ENCODE peak calls at places on chromosome 11, in seven cellular contexts. N is GM13977, R is NCI-H510A treated with DMSO at 0.1 percent for 48 hours, E is posterior vena cava, I is EL, L is activated gamma-delta T cell, Q is astrocyte of the hippocampus. G is an unnamed sample.

GRCh38 chr11:69157156-69157821 is 1.6 kb downstream of the SMIM38 start:
- DNase-seq in E (peak; percentile 88), I (peak; percentile 68), R (no peak), N (peak; percentile 84), L (no peak), Q (peak; percentile 85), G (peak; percentile 44)

GRCh38 chr11:119093951-119094815 is 7.5 kb downstream of the DPAGT1 start:
- DNase-seq in L (peak; percentile 47), R (peak; percentile 14), E (peak; percentile 84), N (peak; percentile 42), Q (peak; percentile 69), I (peak; percentile 40), G (peak; percentile 64)

GRCh38 chr11:124916370-124916710 is 2.7 kb upstream of the HEPN1 start:
- DNase-seq in L (no peak), Q (no peak), I (no peak), E (no peak), R (no peak), N (no peak), G (no peak)

GRCh38 chr11:57763568-57763967 is 2.0 kb downstream of the CTNND1 start:
- DNase-seq in R (peak; percentile 8), I (peak; percentile 58), N (no peak), E (no peak), Q (peak; percentile 67), L (no peak), G (no peak)

GRCh38 chr11:34451053-34451452 is 12.3 kb downstream of the CAT start:
- DNase-seq in N (no peak), Q (no peak), L (no peak), I (no peak), E (no peak), R (no peak), G (no peak)

GRCh38 chr11:64745523-64746328 is 1.8 kb upstream of the RASGRP2 start:
- DNase-seq in L (peak; percentile 58), N (peak; percentile 89), I (peak; percentile 59), R (no peak), E (peak; percentile 97), Q (peak; percentile 70), G (peak; percentile 68)

GRCh38 chr11:66491315-66491935 is 11.2 kb downstream of the DPP3 start:
- DNase-seq in E (no peak), L (no peak), R (no peak), N (no peak), I (no peak), Q (no peak), G (no peak)

GRCh38 chr11:69598147-69598546 is 42.8 kb upstream of the CCND1 start:
- DNase-seq in Q (no peak), R (no peak), E (no peak), L (no peak), N (no peak), I (peak; percentile 38), G (no peak)

GRCh38 chr11:32435511-32435946 is at the start of gene WT1:
- DNase-seq in R (no peak), N (no peak), L (no peak), E (no peak), I (no peak), Q (no peak), G (no peak)

GRCh38 chr11:32893947-32894827 is 1.6 kb downstream of the QSER1 start:
- DNase-seq in R (peak; percentile 77), I (peak; percentile 83), L (no peak), E (no peak), N (peak; percentile 66), Q (peak; percentile 85), G (no peak)

GRCh38 chr11:114171257-114172054 is 111.9 kb downstream of the ZBTB16 start:
- DNase-seq in I (no peak), Q (peak; percentile 31), N (no peak), R (no peak), E (peak; percentile 97), L (no peak), G (no peak)

GRCh38 chr11:67179892-67180490 is 60.9 kb downstream of the KDM2A start:
- DNase-seq in R (no peak), N (no peak), I (peak; percentile 12), Q (peak; percentile 38), L (no peak), E (no peak), G (no peak)

GRCh38 chr11:1640076-1640946 is 10.7 kb downstream of the KRTAP5-5 start:
- DNase-seq in L (no peak), R (no peak), E (no peak), Q (peak; percentile 53), I (peak; percentile 24), N (peak; percentile 75), G (peak; percentile 57)

GRCh38 chr11:19701421-19701820 is 11.2 kb upstream of the NAV2 start:
- DNase-seq in E (no peak), R (no peak), Q (no peak), L (no peak), I (no peak), N (no peak), G (no peak)

GRCh38 chr11:33682446-33682845 is 18.2 kb downstream of the C11orf91 start:
- DNase-seq in Q (no peak), L (no peak), I (peak; percentile 42), N (no peak), R (no peak), E (no peak), G (no peak)

GRCh38 chr11:36073411-36074203 is 129.7 kb downstream of the LDLRAD3 start:
- DNase-seq in N (no peak), I (peak; percentile 75), L (no peak), E (no peak), R (no peak), Q (peak; percentile 61), G (no peak)

GRCh38 chr11:46006418-46007070 is 84.1 kb downstream of the LARGE2 start:
- DNase-seq in E (no peak), I (peak; percentile 69), Q (peak; percentile 84), L (no peak), R (peak; percentile 33), N (peak; percentile 70), G (no peak)

GRCh38 chr11:76672431-76673163 is 2.0 kb upstream of the LRRC32 start:
- DNase-seq in I (no peak), L (no peak), E (no peak), N (peak; percentile 77), R (no peak), Q (no peak), G (peak; percentile 88)

GRCh38 chr11:91857194-91857593 is 367.4 kb upstream of the FAT3 start:
- DNase-seq in R (no peak), L (no peak), N (no peak), Q (no peak), E (no peak), I (no peak), G (no peak)

GRCh38 chr11:1987024-1987423 is 10.6 kb downstream of the H19 start:
- DNase-seq in E (no peak), L (no peak), N (no peak), I (no peak), R (no peak), Q (no peak), G (no peak)

GRCh38 chr11:9053631-9054030 is 37.8 kb downstream of the SCUBE2 start:
- DNase-seq in N (no peak), Q (peak; percentile 36), E (no peak), R (no peak), I (peak; percentile 79), L (no peak), G (no peak)

GRCh38 chr11:5196067-5196466 is 4.4 kb downstream of the OR51V1 start:
- DNase-seq in Q (no peak), L (no peak), E (no peak), N (no peak), R (no peak), I (no peak), G (no peak)

GRCh38 chr11:130212431-130212961 is 52.9 kb downstream of the ST14 start:
- DNase-seq in R (no peak), E (peak; percentile 51), Q (no peak), N (peak; percentile 39), L (no peak), I (no peak), G (peak; percentile 55)

GRCh38 chr11:124339671-124340447 is 19.9 kb upstream of the OR8D2 start:
- DNase-seq in I (no peak), L (no peak), R (no peak), N (no peak), E (no peak), Q (no peak), G (no peak)

GRCh38 chr11:115778928-115779650 is 274.9 kb upstream of the CADM1 start:
- DNase-seq in Q (peak; percentile 28), N (peak; percentile 30), R (no peak), E (no peak), I (no peak), L (no peak), G (no peak)

GRCh38 chr11:122748968-122749687 is 89.2 kb upstream of the CRTAM start:
- DNase-seq in I (peak; percentile 95), Q (peak; percentile 81), L (no peak), E (no peak), R (no peak), N (peak; percentile 74), G (peak; percentile 81)

GRCh38 chr11:134562941-134563471 is 151.0 kb upstream of the B3GAT1 start:
- DNase-seq in N (no peak), L (no peak), I (no peak), Q (no peak), R (no peak), E (no peak), G (no peak)

GRCh38 chr11:134229131-134229790 is 4.8 kb downstream of the VPS26B start:
- DNase-seq in N (no peak), R (no peak), Q (peak; percentile 5), L (no peak), I (peak; percentile 49), E (no peak), G (no peak)

GRCh38 chr11:125069796-125070195 is 6.7 kb downstream of the SLC37A2 start:
- DNase-seq in Q (no peak), E (no peak), I (peak; percentile 69), R (no peak), L (no peak), N (no peak), G (no peak)

GRCh38 chr11:45843158-45843924 is 3.9 kb upstream of the CRY2 start:
- DNase-seq in L (peak; percentile 65), N (peak; percentile 84), I (peak; percentile 81), R (peak; percentile 44), E (peak; percentile 96), Q (peak; percentile 95), G (peak; percentile 92)

GRCh38 chr11:20070459-20070858 is 89.8 kb downstream of the DBX1 start:
- DNase-seq in I (no peak), L (no peak), E (no peak), N (no peak), Q (peak; percentile 82), R (peak; percentile 93), G (no peak)

GRCh38 chr11:47725445-47726442 is 10.6 kb upstream of the AGBL2 start:
- DNase-seq in E (no peak), L (no peak), R (no peak), Q (no peak), N (no peak), I (no peak), G (no peak)

GRCh38 chr11:117221775-117222517 is 9.9 kb downstream of the PCSK7 start:
- DNase-seq in L (no peak), I (peak; percentile 45), N (no peak), R (peak; percentile 78), Q (peak; percentile 57), E (peak; percentile 92), G (no peak)

GRCh38 chr11:121437018-121437685 is 15.0 kb upstream of the SORL1 start:
- DNase-seq in R (no peak), N (no peak), E (no peak), Q (peak; percentile 49), L (no peak), I (no peak), G (no peak)

GRCh38 chr11:69055212-69055586 is 6.5 kb downstream of the TPCN2 start:
- DNase-seq in I (no peak), N (no peak), Q (no peak), E (no peak), L (no peak), R (no peak), G (peak; percentile 90)

GRCh38 chr11:66970808-66971442 is 4.2 kb upstream of the C11orf86 start:
- DNase-seq in N (no peak), Q (peak; percentile 98), L (no peak), E (no peak), R (no peak), I (peak; percentile 99), G (no peak)

G was measured in Peyer's patch.